ENCODE peak calls at places on chromosomes 6 and 20, in seven cellular contexts. B, W, O, G, P, H and C are unnamed samples.

GRCh38 chr6:88895911-88896310 is 67.5 kb downstream of the RNGTT start:
- DNase-seq in B (no peak), W (no peak), O (no peak), G (no peak), P (no peak), H (no peak), C (no peak)

GRCh38 chr6:105483492-105483891 is 80.6 kb upstream of the PREP start:
- DNase-seq in B (no peak), W (no peak), O (no peak), G (no peak), P (peak), H (no peak), C (no peak)

GRCh38 chr20:23361108-23361650 is 803 bp upstream of the GZF1 start:
- DNase-seq in B (no peak), W (no peak), O (peak), G (no peak), P (peak), H (no peak), C (no peak)

GRCh38 chr6:169868458-169868857 is 117.0 kb downstream of the ERMARD start:
- DNase-seq in B (no peak), W (no peak), O (no peak), G (peak), P (no peak), H (peak), C (peak)

GRCh38 chr20:59448828-59449444 is 148.5 kb downstream of the EDN3 start:
- DNase-seq in B (no peak), W (no peak), O (no peak), G (no peak), P (no peak), H (no peak), C (no peak)

GRCh38 chr20:1883986-1884385 is 11.2 kb upstream of the SIRPA start:
- DNase-seq in B (no peak), W (no peak), O (no peak), G (no peak), P (no peak), H (no peak), C (no peak)

GRCh38 chr6:37638414-37639079 is 59.1 kb downstream of the MDGA1 start:
- DNase-seq in B (no peak), W (no peak), O (no peak), G (no peak), P (peak), H (no peak), C (no peak)

GRCh38 chr6:6614096-6614964 is 25.8 kb downstream of the LY86 start:
- DNase-seq in B (no peak), W (no peak), O (no peak), G (peak), P (no peak), H (peak), C (no peak)